ENCODE peak calls at places on chromosomes 5 and 9, in nine cellular contexts. M is activated CD4-positive, alpha-beta T cell treated with anti-CD3 and anti-CD28 coated beads, Interleukin-2, amount 10 ng/mL, durations not matched to agents 24 days and 14 days; E is NCI-H345; D is GM10248; J is cardiac muscle cell; H is stimulated activated CD4-positive, alpha-beta T cell treated with anti-CD3 and anti-CD28 coated beads, Interleukin-2, amount 100 ng/mL, for 24 hours; C is heart left ventricle; U is AG08395; Y is HFFc6. F is an unnamed sample.

GRCh38 chr5:135008981-135009735 is 24.9 kb downstream of the PITX1 start:
- DNase-seq in M (no peak), C (no peak), U (no peak), Y (no peak), E (peak; percentile 65), H (no peak), D (no peak), J (no peak), F (no peak)

GRCh38 chr9:76729116-76729515 is 35.1 kb upstream of the PCA3 start:
- DNase-seq in H (no peak), Y (no peak), U (no peak), M (no peak), C (no peak), J (no peak), D (no peak), E (peak; percentile 24), F (no peak)

GRCh38 chr5:181160144-181160754 is 12.9 kb downstream of the OR2V2 start:
- DNase-seq in H (peak; percentile 82), J (peak; percentile 12), E (peak; percentile 72), D (peak; percentile 78), M (peak; percentile 91), U (peak; percentile 53), C (no peak), Y (peak; percentile 64), F (no peak)

GRCh38 chr9:16732546-16732945 is 137.9 kb downstream of the BNC2 start:
- DNase-seq in Y (no peak), E (no peak), D (no peak), C (no peak), M (no peak), H (no peak), J (no peak), U (no peak), F (no peak)

GRCh38 chr5:14208071-14209021 is 65.2 kb downstream of the TRIO start:
- DNase-seq in E (no peak), H (no peak), J (no peak), C (no peak), U (peak; percentile 19), Y (peak; percentile 77), D (peak; percentile 49), M (no peak), F (no peak)

GRCh38 chr9:135303280-135303647 is 176.3 kb upstream of the PPP1R26 start:
- DNase-seq in J (no peak), E (no peak), M (peak; percentile 62), H (no peak), C (no peak), D (peak; percentile 28), U (no peak), Y (no peak), F (no peak)

GRCh38 chr9:105067895-105068580 is 140.1 kb upstream of the ABCA1 start:
- DNase-seq in C (no peak), M (no peak), E (no peak), D (no peak), U (peak; percentile 50), Y (peak; percentile 84), J (no peak), H (no peak), F (peak; percentile 85)

GRCh38 chr5:116176124-116176523 is 91.3 kb downstream of the COMMD10 start:
- DNase-seq in E (no peak), U (no peak), M (no peak), C (peak; percentile 24), J (no peak), H (no peak), D (no peak), Y (peak; percentile 7), F (no peak)

GRCh38 chr9:102479191-102479590 is 515.9 kb upstream of the CYLC2 start:
- DNase-seq in J (no peak), U (no peak), D (no peak), Y (no peak), M (no peak), C (no peak), E (no peak), H (no peak), F (no peak)

GRCh38 chr9:88809371-88809770 is 181.9 kb upstream of the S1PR3 start:
- DNase-seq in J (no peak), C (no peak), M (no peak), D (no peak), U (no peak), E (no peak), H (no peak), Y (no peak), F (no peak)

GRCh38 chr9:77152289-77152688 is 25.0 kb upstream of the VPS13A start:
- DNase-seq in U (no peak), Y (no peak), H (no peak), M (no peak), J (no peak), E (no peak), C (no peak), D (no peak), F (no peak)

GRCh38 chr5:111685969-111686368 is 71.0 kb downstream of the NREP start:
- DNase-seq in J (no peak), D (no peak), H (no peak), C (no peak), M (no peak), U (no peak), Y (no peak), E (peak; percentile 11), F (no peak)

GRCh38 chr5:22391956-22392355 is 461.2 kb downstream of the CDH12 start:
- DNase-seq in D (no peak), H (no peak), U (no peak), M (no peak), E (no peak), Y (no peak), J (no peak), C (no peak), F (no peak)

GRCh38 chr5:111513175-111513520 is 813 bp upstream of the STARD4 start:
- DNase-seq in J (no peak), M (no peak), H (no peak), D (no peak), Y (no peak), E (no peak), C (no peak), U (peak; percentile 10), F (no peak)

GRCh38 chr5:1709186-1709803 is 90.3 kb downstream of the MRPL36 start:
- DNase-seq in M (no peak), Y (no peak), U (no peak), H (no peak), E (no peak), C (no peak), D (no peak), J (peak; percentile 36), F (no peak)

GRCh38 chr5:148205865-148206264 is 3.0 kb downstream of the SPINK6 start:
- DNase-seq in E (no peak), C (no peak), H (no peak), D (no peak), U (no peak), M (no peak), Y (no peak), J (no peak), F (no peak)

GRCh38 chr5:124932791-124933600 is 186.6 kb upstream of the ZNF608 start:
- DNase-seq in U (peak; percentile 55), H (no peak), D (no peak), Y (peak; percentile 38), C (no peak), M (no peak), J (no peak), E (no peak), F (no peak)

GRCh38 chr5:6567835-6568234 is 65.0 kb downstream of the NSUN2 start:
- DNase-seq in Y (no peak), J (no peak), H (no peak), U (no peak), E (no peak), D (no peak), C (no peak), M (no peak), F (no peak)

GRCh38 chr9:34628656-34629491 is at the start of gene ARID3C:
- DNase-seq in H (peak; percentile 50), U (peak; percentile 39), D (peak; percentile 50), E (peak; percentile 40), C (no peak), Y (no peak), M (peak; percentile 83), J (peak; percentile 72), F (peak; percentile 35)

GRCh38 chr9:35774907-35775635 is 16.3 kb upstream of the NPR2 start:
- DNase-seq in H (no peak), C (no peak), U (no peak), J (no peak), M (no peak), D (no peak), Y (no peak), E (peak; percentile 35), F (no peak)

GRCh38 chr5:146283344-146283761 is 55.3 kb upstream of the POU4F3 start:
- DNase-seq in J (no peak), C (no peak), D (no peak), H (no peak), U (peak; percentile 79), M (no peak), Y (peak; percentile 79), E (no peak), F (peak; percentile 59)

F was measured in LoVo.